ENCODE peak calls at places on chromosomes 11 and 22, in eight cellular contexts. S is upper lobe of right lung; Q is PC-9; I is neural progenitor cell; R is HL-60; M is DND-41; J is astrocyte; G is CD8-positive, alpha-beta memory T cell. X is an unnamed sample. For H3K27me3, the result is how much of the 10 kb centered on the place peaks cover.

GRCh38 chr11:103749158-103749557 is 287.3 kb upstream of the DDI1 start:
- DNase-seq in S (no peak), Q (no peak), I (no peak), R (no peak), M (no peak), J (peak), G (no peak), X (no peak)

GRCh38 chr11:133995066-133995465 is 38.3 kb upstream of the IGSF9B start:
- DNase-seq in S (no peak), Q (no peak), I (no peak), R (no peak), M (no peak), J (no peak), G (no peak), X (no peak)

GRCh38 chr11:65865550-65866172 is 5.4 kb downstream of the MUS81 start:
- DNase-seq in S (peak), Q (no peak), I (no peak), R (no peak), M (no peak), J (no peak), G (no peak), X (no peak)

GRCh38 chr11:23765862-23766261 is 731.0 kb upstream of the LUZP2 start:
- DNase-seq in S (no peak), Q (no peak), I (no peak), R (no peak), M (no peak), J (peak), G (no peak), X (no peak)

GRCh38 chr22:38415561-38416321 is 39.3 kb downstream of the KCNJ4 start:
- DNase-seq in S (peak), Q (no peak), I (peak), R (no peak), M (no peak), J (no peak), G (no peak), X (no peak)

GRCh38 chr11:128686745-128687177 is 7.1 kb upstream of the FLI1 start:
- DNase-seq in S (peak), Q (no peak), I (peak), R (no peak), M (no peak), J (no peak), G (peak), X (peak)

GRCh38 chr11:126147268-126148111 is 64.0 kb downstream of the RPUSD4 start:
- DNase-seq in S (no peak), Q (no peak), I (peak), R (no peak), M (no peak), J (no peak), G (no peak), X (no peak)

GRCh38 chr11:32148824-32149223 is 58.0 kb downstream of the RCN1 start:
- DNase-seq in S (no peak), Q (no peak), I (no peak), R (no peak), M (no peak), J (no peak), G (no peak), X (no peak)

GRCh38 chr11:123580557-123581275 is 73.7 kb downstream of the SCN3B start:
- DNase-seq in S (peak), Q (peak), I (peak), R (peak), M (peak), J (no peak), G (peak), X (peak)

GRCh38 chr22:47030143-47030641 is 267.7 kb downstream of the TBC1D22A start:
- DNase-seq in S (no peak), Q (no peak), I (peak), R (no peak), M (no peak), J (peak), G (no peak), X (no peak)

GRCh38 chr11:504053-504993 is 2.7 kb downstream of the RNH1 start:
- DNase-seq in S (peak), Q (no peak), I (no peak), R (peak), M (no peak), J (peak), G (no peak), X (no peak)

GRCh38 chr11:73480677-73481076 is 104.5 kb downstream of the RELT start:
- DNase-seq in S (no peak), Q (no peak), I (no peak), R (peak), M (no peak), J (no peak), G (no peak), X (no peak)

GRCh38 chr11:93784935-93785360 is 866 bp downstream of the MED17 start:
- DNase-seq in S (no peak), Q (no peak), I (peak), R (no peak), M (no peak), J (no peak), G (no peak), X (no peak)

GRCh38 chr22:29080061-29080975 is 7.5 kb downstream of the KREMEN1 start:
- DNase-seq in S (no peak), Q (no peak), I (no peak), R (no peak), M (no peak), J (no peak), G (no peak), X (no peak)

GRCh38 chr11:57560146-57560545 is 7.3 kb downstream of the UBE2L6 start:
- DNase-seq in S (no peak), Q (peak), I (no peak), R (no peak), M (no peak), J (no peak), G (no peak), X (no peak)

GRCh38 chr22:19761500-19762314 is 1.1 kb downstream of the TBX1 start:
- DNase-seq in S (no peak), Q (no peak), I (peak), R (no peak), M (no peak), J (no peak), G (no peak), X (no peak)
- H3K4me3 ChIP-seq in S (no peak), Q (no peak), I (peak), R (no peak), M (no peak), J (no peak), G (no peak), X (no peak)

GRCh38 chr22:22185217-22185616 is 59.4 kb upstream of the VPREB1 start:
- DNase-seq in S (no peak), Q (no peak), I (no peak), R (no peak), M (no peak), J (no peak), G (no peak), X (no peak)
- H3K27me3 ChIP-seq in S (under half), Q (half or more), I (half or more), R (under half), M (under half), J (under half), G (under half), X (under half)

GRCh38 chr11:61128947-61129346 is 26.7 kb downstream of the CD5 start:
- DNase-seq in S (no peak), Q (no peak), I (no peak), R (no peak), M (no peak), J (no peak), G (no peak), X (no peak)

GRCh38 chr11:61131586-61131985 is 29.3 kb downstream of the CD5 start:
- DNase-seq in S (no peak), Q (no peak), I (no peak), R (no peak), M (no peak), J (no peak), G (no peak), X (no peak)

GRCh38 chr11:61127991-61128390 is 25.7 kb downstream of the CD5 start:
- DNase-seq in S (no peak), Q (no peak), I (no peak), R (no peak), M (no peak), J (no peak), G (no peak), X (no peak)

GRCh38 chr11:61131186-61131585 is 28.9 kb downstream of the CD5 start:
- DNase-seq in S (no peak), Q (no peak), I (no peak), R (no peak), M (no peak), J (no peak), G (no peak), X (no peak)

GRCh38 chr11:61129608-61130523 is 27.6 kb downstream of the CD5 start:
- DNase-seq in S (peak), Q (peak), I (peak), R (peak), M (peak), J (peak), G (peak), X (peak)
- H3K4me3 ChIP-seq in S (no peak), Q (peak), I (no peak), R (no peak), M (peak), J (no peak), G (no peak), X (no peak)

GRCh38 chr11:118157186-118157895 is 4.7 kb upstream of the SCN4B start:
- DNase-seq in S (no peak), Q (no peak), I (no peak), R (no peak), M (no peak), J (no peak), G (no peak), X (no peak)
- H3K27me3 ChIP-seq in S (under half), Q (half or more), I (half or more), R (under half), M (half or more), J (half or more), G (half or more), X (under half)

GRCh38 chr11:14971865-14972580 is at the start of gene CALCA:
- DNase-seq in S (no peak), Q (no peak), I (peak), R (no peak), M (no peak), J (no peak), G (no peak), X (no peak)
- H3K4me3 ChIP-seq in S (no peak), Q (no peak), I (peak), R (no peak), M (no peak), J (no peak), G (no peak), X (no peak)

DNA sequence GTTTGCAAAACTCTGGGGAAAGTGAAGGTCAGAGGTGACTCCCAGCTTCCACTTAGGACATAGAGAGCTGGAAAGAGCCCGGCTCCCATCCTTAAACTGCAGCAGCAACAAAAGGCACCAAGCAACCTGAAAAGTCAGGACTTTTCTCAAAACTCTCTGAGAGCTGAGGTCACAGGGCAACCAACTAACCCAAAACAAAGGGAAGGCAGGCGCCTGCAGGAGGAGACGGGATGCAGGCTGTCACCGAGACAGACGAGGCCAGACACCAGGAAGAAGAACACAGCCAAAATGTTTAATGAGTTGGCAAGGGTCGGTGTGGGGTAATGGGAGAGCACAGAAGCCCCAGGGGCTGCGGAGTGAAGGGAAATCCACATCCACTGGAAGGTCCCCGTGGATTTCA is 19.9 kb downstream of the ASCL2 start:
- DNase-seq in S (no peak), Q (no peak), I (no peak), R (no peak), M (no peak), J (no peak), G (no peak), X (no peak)
- H3K27me3 ChIP-seq in S (under half), Q (under half), I (under half), R (under half), M (under half), J (under half), G (under half), X (under half)

GRCh38 chr11:3015796-3016195 is 23.7 kb upstream of the NAP1L4 start:
- DNase-seq in S (no peak), Q (no peak), I (no peak), R (no peak), M (no peak), J (no peak), G (no peak), X (no peak)
- H3K4me3 ChIP-seq in S (no peak), Q (no peak), I (no peak), R (no peak), M (no peak), J (no peak), G (no peak), X (no peak)

GRCh38 chr22:45533731-45534130 is 31.0 kb downstream of the FBLN1 start:
- DNase-seq in S (no peak), Q (no peak), I (no peak), R (no peak), M (no peak), J (no peak), G (no peak), X (no peak)
- H3K27me3 ChIP-seq in S (under half), Q (under half), I (under half), R (under half), M (under half), J (under half), G (under half), X (under half)

DNA sequence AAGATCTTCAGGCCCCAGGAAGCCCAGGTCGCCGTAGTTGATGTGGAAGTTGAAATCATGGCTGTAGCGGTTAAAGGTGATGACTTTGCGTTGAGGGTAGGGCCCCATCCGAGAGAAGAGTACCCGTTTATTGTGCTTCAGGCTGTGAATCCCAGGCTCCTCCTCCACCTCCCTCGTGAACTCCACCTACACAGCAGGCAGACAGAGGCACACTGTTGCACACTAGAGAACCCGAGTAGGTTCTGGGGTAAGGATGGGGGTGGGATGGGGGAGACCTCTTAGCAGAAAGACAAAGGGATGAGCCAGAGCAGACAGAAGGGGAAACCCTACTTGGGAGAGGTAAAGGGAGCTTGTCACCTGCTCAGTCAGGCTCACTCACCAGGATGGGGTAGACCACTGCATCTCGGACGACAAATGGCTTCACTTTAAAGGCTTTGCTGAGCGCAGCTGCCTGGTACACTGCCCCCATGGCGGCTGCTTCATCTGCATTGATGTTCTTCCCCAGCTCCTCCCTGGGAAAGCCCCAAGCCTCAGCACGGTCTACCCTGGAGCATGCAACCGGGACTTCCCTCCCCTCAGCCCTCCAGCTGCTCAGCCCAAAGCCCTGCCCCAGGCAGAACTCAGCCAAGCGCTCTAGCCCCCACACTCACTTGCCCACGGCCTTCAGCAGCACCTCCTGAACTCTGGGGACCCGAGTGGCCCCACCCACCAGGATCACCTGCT is 5.4 kb downstream of the HYOU1 start:
- DNase-seq in S (no peak), Q (no peak), I (no peak), R (no peak), M (no peak), J (no peak), G (no peak), X (no peak)
- H3K4me3 ChIP-seq in S (no peak), Q (no peak), I (no peak), R (no peak), M (no peak), J (no peak), G (no peak), X (no peak)